ENCODE peak calls at places on chromosome 20, in six cellular contexts. One of them, this sample, is unnamed.

GRCh38 chr20:1490643-1491042 is 577 bp downstream of the SIRPB2 start:
- DNase-seq in neural crest cell: no peak
- DNase-seq in keratinocyte: no peak
- DNase-seq in stomach: no peak
- DNase-seq in cardiac fibroblast: no peak
- DNase-seq in AG10803: no peak
- DNase-seq in this sample: no peak

GRCh38 chr20:22810626-22811559 is 224.2 kb upstream of the SSTR4 start:
- DNase-seq in neural crest cell: no peak
- DNase-seq in keratinocyte: no peak
- DNase-seq in stomach: no peak
- DNase-seq in cardiac fibroblast: no peak
- DNase-seq in AG10803: no peak
- DNase-seq in this sample: no peak

GRCh38 chr20:7375905-7376304 is 564.4 kb downstream of the HAO1 start:
- DNase-seq in neural crest cell: no peak
- DNase-seq in keratinocyte: no peak
- DNase-seq in stomach: no peak
- DNase-seq in cardiac fibroblast: peak
- DNase-seq in AG10803: no peak
- DNase-seq in this sample: no peak

GRCh38 chr20:57595041-57596030 is 24.9 kb downstream of the ZBP1 start:
- DNase-seq in neural crest cell: no peak
- DNase-seq in keratinocyte: no peak
- DNase-seq in stomach: no peak
- DNase-seq in cardiac fibroblast: no peak
- DNase-seq in AG10803: no peak
- DNase-seq in this sample: no peak

GRCh38 chr20:38881806-38882440 is 44.3 kb upstream of the FAM83D start:
- DNase-seq in neural crest cell: no peak
- DNase-seq in keratinocyte: no peak
- DNase-seq in stomach: no peak
- DNase-seq in cardiac fibroblast: no peak
- DNase-seq in AG10803: no peak
- DNase-seq in this sample: no peak

GRCh38 chr20:11216451-11217314 is 542.9 kb upstream of the JAG1 start:
- DNase-seq in neural crest cell: no peak
- DNase-seq in keratinocyte: no peak
- DNase-seq in stomach: no peak
- DNase-seq in cardiac fibroblast: peak
- DNase-seq in AG10803: peak
- DNase-seq in this sample: no peak

GRCh38 chr20:36154696-36155628 is at the start of gene EPB41L1:
- DNase-seq in neural crest cell: no peak
- DNase-seq in keratinocyte: no peak
- DNase-seq in stomach: no peak
- DNase-seq in cardiac fibroblast: no peak
- DNase-seq in AG10803: no peak
- DNase-seq in this sample: peak

GRCh38 chr20:5489596-5489995 is 172.8 kb upstream of the PROKR2 start:
- DNase-seq in neural crest cell: no peak
- DNase-seq in keratinocyte: no peak
- DNase-seq in stomach: no peak
- DNase-seq in cardiac fibroblast: no peak
- DNase-seq in AG10803: no peak
- DNase-seq in this sample: no peak

GRCh38 chr20:1757606-1758507 is 100.3 kb upstream of the SIRPG start:
- DNase-seq in neural crest cell: no peak
- DNase-seq in keratinocyte: no peak
- DNase-seq in stomach: no peak
- DNase-seq in cardiac fibroblast: no peak
- DNase-seq in AG10803: no peak
- DNase-seq in this sample: no peak

GRCh38 chr20:52572687-52573086 is 381.1 kb upstream of the ZFP64 start:
- DNase-seq in neural crest cell: no peak
- DNase-seq in keratinocyte: no peak
- DNase-seq in stomach: no peak
- DNase-seq in cardiac fibroblast: peak
- DNase-seq in AG10803: peak
- DNase-seq in this sample: no peak

GRCh38 chr20:1630186-1630585 is 10.4 kb upstream of the SIRPB1 start:
- DNase-seq in neural crest cell: no peak
- DNase-seq in keratinocyte: no peak
- DNase-seq in stomach: no peak
- DNase-seq in cardiac fibroblast: no peak
- DNase-seq in AG10803: no peak
- DNase-seq in this sample: no peak

GRCh38 chr20:796916-797315 is 28.6 kb upstream of the SLC52A3 start:
- DNase-seq in neural crest cell: no peak
- DNase-seq in keratinocyte: no peak
- DNase-seq in stomach: no peak
- DNase-seq in cardiac fibroblast: no peak
- DNase-seq in AG10803: no peak
- DNase-seq in this sample: no peak

GRCh38 chr20:46151936-46152335 is 33.8 kb downstream of the CD40 start:
- DNase-seq in neural crest cell: no peak
- DNase-seq in keratinocyte: no peak
- DNase-seq in stomach: no peak
- DNase-seq in cardiac fibroblast: no peak
- DNase-seq in AG10803: no peak
- DNase-seq in this sample: peak

GRCh38 chr20:58691773-58692578 is 624 bp upstream of the NPEPL1 start:
- DNase-seq in neural crest cell: no peak
- DNase-seq in keratinocyte: no peak
- DNase-seq in stomach: peak
- DNase-seq in cardiac fibroblast: peak
- DNase-seq in AG10803: peak
- DNase-seq in this sample: no peak

GRCh38 chr20:25437153-25437581 is 29.7 kb downstream of the GINS1 start:
- DNase-seq in neural crest cell: no peak
- DNase-seq in keratinocyte: no peak
- DNase-seq in stomach: no peak
- DNase-seq in cardiac fibroblast: no peak
- DNase-seq in AG10803: peak
- DNase-seq in this sample: no peak

DNA sequence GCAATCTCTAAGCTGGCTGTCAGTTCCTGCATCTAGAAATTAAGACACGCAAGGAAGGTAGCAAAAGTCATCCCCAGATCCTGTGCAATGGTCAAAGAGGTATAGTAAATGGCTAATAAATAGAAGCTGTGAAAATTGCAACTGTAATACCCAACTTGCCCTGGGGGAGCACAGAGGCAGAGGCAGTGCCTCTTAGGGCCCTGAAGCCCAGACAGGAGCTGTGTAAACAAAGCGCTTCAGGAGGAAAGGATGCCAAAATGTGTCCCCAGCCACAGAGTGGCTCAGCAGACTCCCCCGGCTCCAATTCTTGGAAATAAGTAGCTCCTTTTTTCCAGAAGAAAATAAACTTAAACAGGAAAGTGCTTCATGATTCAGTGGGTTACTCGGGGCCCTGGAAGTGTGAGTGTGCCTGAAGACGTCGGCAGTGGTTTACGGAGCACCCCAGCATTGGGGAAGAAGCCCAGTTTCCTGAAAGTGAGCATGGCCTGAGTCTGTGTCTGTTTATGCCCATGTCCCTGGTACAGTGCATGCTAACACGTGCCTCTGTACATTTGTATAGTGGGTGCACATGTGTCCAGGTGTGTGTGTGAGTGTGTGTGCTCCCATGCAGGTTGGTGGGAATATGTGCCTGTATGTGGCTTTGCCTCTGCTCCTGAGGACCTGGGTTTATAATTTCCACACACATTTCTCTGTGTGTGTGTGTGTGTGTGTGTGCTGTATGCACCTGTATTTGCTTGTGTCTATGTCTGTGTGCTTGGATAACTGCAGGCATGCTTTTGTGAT is 246.7 kb downstream of the MAFB start:
- DNase-seq in neural crest cell: no peak
- DNase-seq in keratinocyte: no peak
- DNase-seq in stomach: no peak
- DNase-seq in cardiac fibroblast: peak
- DNase-seq in AG10803: peak
- DNase-seq in this sample: no peak
- TF ChIP-seq CTCF in neural crest cell: peak
- TF ChIP-seq CTCF in keratinocyte: no peak
- TF ChIP-seq CTCF in stomach: no peak
- TF ChIP-seq CTCF in cardiac fibroblast: no peak
- TF ChIP-seq CTCF in AG10803: peak
- TF ChIP-seq CTCF in this sample: peak

GRCh38 chr20:50395914-50396488 is 114.2 kb upstream of the PTPN1 start:
- DNase-seq in neural crest cell: no peak
- DNase-seq in keratinocyte: no peak
- DNase-seq in stomach: no peak
- DNase-seq in cardiac fibroblast: no peak
- DNase-seq in AG10803: no peak
- DNase-seq in this sample: no peak
- TF ChIP-seq CTCF in neural crest cell: no peak
- TF ChIP-seq CTCF in keratinocyte: no peak
- TF ChIP-seq CTCF in stomach: no peak
- TF ChIP-seq CTCF in cardiac fibroblast: no peak
- TF ChIP-seq CTCF in AG10803: no peak
- TF ChIP-seq CTCF in this sample: no peak

GRCh38 chr20:15902493-15902892 is 670.8 kb downstream of the KIF16B start:
- DNase-seq in neural crest cell: peak
- DNase-seq in keratinocyte: no peak
- DNase-seq in stomach: no peak
- DNase-seq in cardiac fibroblast: no peak
- DNase-seq in AG10803: no peak
- DNase-seq in this sample: peak
- TF ChIP-seq CTCF in neural crest cell: peak
- TF ChIP-seq CTCF in keratinocyte: peak
- TF ChIP-seq CTCF in stomach: no peak
- TF ChIP-seq CTCF in cardiac fibroblast: no peak
- TF ChIP-seq CTCF in AG10803: no peak
- TF ChIP-seq CTCF in this sample: peak

GRCh38 chr20:48621256-48622078 is 206.3 kb downstream of the PREX1 start:
- DNase-seq in neural crest cell: no peak
- DNase-seq in keratinocyte: peak
- DNase-seq in stomach: no peak
- DNase-seq in cardiac fibroblast: peak
- DNase-seq in AG10803: peak
- DNase-seq in this sample: no peak
- TF ChIP-seq CTCF in neural crest cell: no peak
- TF ChIP-seq CTCF in keratinocyte: no peak
- TF ChIP-seq CTCF in stomach: no peak
- TF ChIP-seq CTCF in cardiac fibroblast: no peak
- TF ChIP-seq CTCF in AG10803: no peak
- TF ChIP-seq CTCF in this sample: peak

DNA sequence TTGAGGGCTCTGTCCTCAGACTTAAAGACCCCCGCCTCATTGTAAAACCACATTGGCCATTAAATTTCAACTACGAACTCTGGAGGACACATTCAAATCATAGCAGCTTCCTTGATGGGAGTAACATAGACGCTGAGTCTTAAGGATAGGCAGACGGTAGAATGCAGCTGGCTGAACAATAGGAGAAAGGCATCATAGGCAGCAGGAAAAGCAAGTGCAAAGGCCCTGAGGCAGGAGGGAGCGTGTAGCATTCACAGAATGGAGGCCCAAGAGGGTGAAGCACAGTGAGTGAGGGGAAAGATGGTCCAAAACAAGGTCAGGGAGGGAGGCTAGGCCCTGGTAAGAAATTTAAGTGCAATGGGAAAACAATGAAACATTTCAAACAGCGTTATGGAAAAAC is 8.6 kb upstream of the PFDN4 start:
- DNase-seq in neural crest cell: no peak
- DNase-seq in keratinocyte: no peak
- DNase-seq in stomach: no peak
- DNase-seq in cardiac fibroblast: no peak
- DNase-seq in AG10803: no peak
- DNase-seq in this sample: no peak
- TF ChIP-seq CTCF in neural crest cell: no peak
- TF ChIP-seq CTCF in keratinocyte: no peak
- TF ChIP-seq CTCF in stomach: no peak
- TF ChIP-seq CTCF in cardiac fibroblast: no peak
- TF ChIP-seq CTCF in AG10803: no peak
- TF ChIP-seq CTCF in this sample: no peak

GRCh38 chr20:17644451-17644850 is 37.6 kb downstream of the RRBP1 start:
- DNase-seq in neural crest cell: no peak
- DNase-seq in keratinocyte: no peak
- DNase-seq in stomach: peak
- DNase-seq in cardiac fibroblast: no peak
- DNase-seq in AG10803: no peak
- DNase-seq in this sample: no peak
- TF ChIP-seq CTCF in neural crest cell: no peak
- TF ChIP-seq CTCF in keratinocyte: no peak
- TF ChIP-seq CTCF in stomach: no peak
- TF ChIP-seq CTCF in cardiac fibroblast: no peak
- TF ChIP-seq CTCF in AG10803: no peak
- TF ChIP-seq CTCF in this sample: no peak

GRCh38 chr20:59785986-59786753 is 147.3 kb downstream of the SYCP2 start:
- DNase-seq in neural crest cell: no peak
- DNase-seq in keratinocyte: no peak
- DNase-seq in stomach: peak
- DNase-seq in cardiac fibroblast: no peak
- DNase-seq in AG10803: no peak
- DNase-seq in this sample: no peak
- TF ChIP-seq CTCF in neural crest cell: no peak
- TF ChIP-seq CTCF in keratinocyte: no peak
- TF ChIP-seq CTCF in stomach: no peak
- TF ChIP-seq CTCF in cardiac fibroblast: no peak
- TF ChIP-seq CTCF in AG10803: no peak
- TF ChIP-seq CTCF in this sample: no peak

DNA sequence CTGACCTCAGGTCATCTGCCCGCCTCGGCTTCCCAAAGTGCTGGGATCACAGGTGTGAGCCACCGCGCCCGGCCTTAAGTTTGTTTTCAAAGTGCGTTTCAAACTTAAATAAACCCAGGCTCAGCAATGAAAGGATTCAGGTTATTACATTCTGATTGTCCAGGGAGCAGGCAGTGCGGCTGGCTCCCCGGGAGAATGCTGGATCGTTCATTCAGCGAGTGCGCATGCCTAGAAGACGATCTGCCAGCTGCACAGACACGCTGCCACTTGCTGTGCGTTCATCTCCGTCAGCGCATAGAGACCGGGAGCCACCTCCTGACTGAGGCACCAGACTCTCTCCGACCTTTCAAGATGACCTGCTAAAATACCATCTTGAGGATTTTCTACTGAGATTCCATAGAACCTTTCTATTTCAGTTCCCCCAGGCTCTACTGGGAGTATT is 163.9 kb upstream of the ZNF217 start:
- DNase-seq in neural crest cell: no peak
- DNase-seq in keratinocyte: no peak
- DNase-seq in stomach: no peak
- DNase-seq in cardiac fibroblast: no peak
- DNase-seq in AG10803: no peak
- DNase-seq in this sample: no peak
- TF ChIP-seq CTCF in neural crest cell: no peak
- TF ChIP-seq CTCF in keratinocyte: no peak
- TF ChIP-seq CTCF in stomach: no peak
- TF ChIP-seq CTCF in cardiac fibroblast: no peak
- TF ChIP-seq CTCF in AG10803: no peak
- TF ChIP-seq CTCF in this sample: no peak